ENCODE peak calls at places on chromosomes 7 and 10, in five cellular contexts. L is H1, T is mesendoderm, R is mesenchymal stem cell, H is H9. J is an unnamed sample.

GRCh38 chr10:119237722-119238436 is 30.5 kb downstream of the GRK5 start:
- DNase-seq in R (peak), L (no peak), H (no peak), T (peak), J (peak)

GRCh38 chr7:57182031-57182430 is 49.8 kb upstream of the ZNF479 start:
- DNase-seq in L (no peak), H (no peak), R (no peak), T (no peak), J (no peak)

GRCh38 chr10:87723500-87723899 is 63.8 kb downstream of the PAPSS2 start:
- DNase-seq in H (no peak), R (no peak), L (no peak), T (no peak), J (peak)

GRCh38 chr7:20026762-20027161 is 190.4 kb downstream of the MACC1 start:
- DNase-seq in H (no peak), L (no peak), R (no peak), T (peak), J (no peak)

GRCh38 chr10:69418052-69418752 is 1.5 kb upstream of the TACR2 start:
- DNase-seq in T (no peak), R (no peak), L (no peak), H (no peak), J (no peak)

GRCh38 chr7:156665101-156665500 is 24.5 kb downstream of the RNF32 start:
- DNase-seq in H (no peak), L (no peak), R (no peak), T (peak), J (peak)

GRCh38 chr10:119479048-119479394 is 63.5 kb downstream of the RGS10 start:
- DNase-seq in H (no peak), T (peak), R (peak), L (no peak), J (no peak)

GRCh38 chr7:30992414-30992813 is 28.7 kb downstream of the GHRHR start:
- DNase-seq in R (no peak), H (no peak), T (no peak), L (no peak), J (no peak)

GRCh38 chr7:120951826-120952225 is 1.2 kb downstream of the ING3 start:
- DNase-seq in L (no peak), H (no peak), T (no peak), R (peak), J (no peak)

GRCh38 chr10:2986341-2986933 is 80.9 kb upstream of the PFKP start:
- DNase-seq in L (no peak), T (no peak), H (no peak), R (no peak), J (no peak)

GRCh38 chr7:122038904-122039303 is 105.1 kb downstream of the AASS start:
- DNase-seq in L (no peak), H (no peak), T (no peak), R (no peak), J (peak)

GRCh38 chr7:151727579-151728285 is 149.2 kb downstream of the PRKAG2 start:
- DNase-seq in L (peak), T (peak), H (no peak), R (peak), J (peak)

GRCh38 chr10:73838827-73839226 is 27.4 kb upstream of the NDST2 start:
- DNase-seq in T (no peak), R (no peak), L (no peak), H (no peak), J (peak)

GRCh38 chr7:1123721-1124120 is 35.8 kb downstream of the GPER1 start:
- DNase-seq in H (peak), T (peak), L (peak), R (peak), J (peak)

GRCh38 chr10:104589871-104590270 is 51.2 kb upstream of the SORCS3 start:
- DNase-seq in L (no peak), H (peak), T (peak), R (no peak), J (peak)

GRCh38 chr10:8193546-8193945 is 139.1 kb downstream of the GATA3 start:
- DNase-seq in H (no peak), T (peak), R (no peak), L (peak), J (no peak)
- H2BK120ac ChIP-seq in H (no peak), T (no peak), R (no peak), L (no peak), J (no peak)

GRCh38 chr10:26780106-26780792 is 80.5 kb downstream of the ABI1 start:
- DNase-seq in R (no peak), H (no peak), T (no peak), L (no peak), J (no peak)
- H2BK120ac ChIP-seq in R (no peak), H (no peak), T (no peak), L (no peak), J (no peak)

DNA sequence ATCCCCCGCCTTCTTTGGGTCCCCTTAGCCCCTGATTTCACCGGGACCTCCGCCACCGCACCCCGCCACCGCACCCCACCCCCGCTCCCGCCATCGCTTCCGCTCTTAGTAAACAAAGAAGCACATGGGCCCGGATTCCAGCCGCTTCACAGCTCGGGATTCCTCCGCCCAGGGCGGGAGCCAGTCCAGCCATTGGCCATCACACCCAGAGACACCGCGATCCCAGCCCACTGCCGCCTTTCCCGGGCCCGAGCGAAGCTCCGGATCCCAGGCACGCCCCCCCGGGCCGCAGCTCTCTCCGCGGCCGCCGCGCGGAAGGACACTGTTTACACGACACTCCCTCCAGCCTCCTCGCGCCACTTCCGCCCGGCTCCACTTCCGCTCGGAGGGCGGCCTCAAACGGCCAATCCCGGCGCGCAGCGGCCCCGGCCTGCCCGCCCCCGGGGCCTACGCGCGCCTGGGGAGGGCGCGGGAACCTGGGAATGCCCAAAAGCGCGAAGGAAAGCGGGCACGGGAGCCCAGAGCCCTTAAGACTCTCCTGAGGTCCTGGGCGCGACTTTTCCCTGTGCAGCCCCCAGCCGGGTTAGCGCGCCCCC is 679 bp downstream of the MCM7 start:
- DNase-seq in R (peak), T (peak), H (peak), L (no peak), J (peak)
- H2BK120ac ChIP-seq in R (peak), T (no peak), H (peak), L (no peak), J (no peak)

GRCh38 chr10:26675873-26676257 is 21.6 kb upstream of the PDSS1 start:
- DNase-seq in T (no peak), L (no peak), R (no peak), H (no peak), J (no peak)

GRCh38 chr10:26682926-26683325 is 14.6 kb upstream of the PDSS1 start:
- DNase-seq in R (no peak), H (no peak), L (no peak), T (no peak), J (no peak)

DNA sequence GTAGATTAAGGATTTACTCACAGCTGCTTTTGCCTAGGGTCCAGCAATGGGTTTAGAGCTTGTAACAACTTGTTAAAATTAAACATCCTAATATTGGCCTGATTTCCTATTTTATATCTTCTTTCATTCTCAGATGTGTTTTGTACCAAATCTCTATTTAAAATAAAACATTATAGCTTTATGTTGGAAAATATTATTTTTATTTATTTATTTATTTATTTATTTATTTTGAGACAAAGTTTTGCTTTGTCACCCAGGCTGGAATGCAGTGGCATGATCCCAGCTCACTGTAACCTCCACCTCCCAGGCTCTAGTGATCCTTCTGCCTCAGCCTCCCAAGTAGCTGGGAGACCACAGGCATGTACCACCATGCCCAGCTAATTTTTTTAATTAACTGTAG is 17.9 kb upstream of the PDSS1 start:
- DNase-seq in R (no peak), L (no peak), T (no peak), H (no peak), J (no peak)
- H2BK120ac ChIP-seq in R (no peak), L (no peak), T (no peak), H (no peak), J (no peak)

DNA sequence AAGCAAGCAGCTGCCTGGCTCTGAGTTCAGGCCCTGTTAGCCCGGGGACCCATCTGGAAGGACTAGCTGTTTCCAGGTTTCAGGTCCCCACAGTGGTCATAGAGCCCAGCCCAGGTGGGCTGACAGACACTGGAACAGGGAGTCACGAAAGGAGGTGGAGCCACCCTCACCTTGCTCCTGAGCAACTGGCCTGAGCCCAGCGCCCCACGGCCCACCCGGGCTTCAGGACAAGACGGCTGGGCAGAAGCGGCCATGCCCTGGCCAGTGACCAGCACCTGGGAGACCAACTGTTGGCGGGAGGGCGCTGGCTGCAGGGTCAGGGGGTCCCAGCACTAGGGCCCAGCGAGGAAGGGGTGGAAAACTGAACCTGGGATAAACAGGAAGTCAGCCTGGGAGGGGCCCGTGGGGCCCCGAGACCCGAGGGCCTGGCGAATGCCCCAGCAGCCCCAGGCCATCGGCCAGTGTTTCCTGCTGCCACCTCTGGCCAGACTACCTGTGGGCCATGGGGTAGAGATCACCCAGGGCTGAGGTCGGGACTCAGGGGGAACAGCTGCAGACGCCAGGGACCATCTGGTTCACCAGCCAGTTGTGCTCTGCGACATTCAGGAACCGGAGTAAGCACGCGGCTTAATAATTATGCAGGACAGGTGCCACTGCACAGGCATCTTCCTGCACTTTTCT is 282.1 kb upstream of the PPP2R2D start:
- DNase-seq in T (no peak), L (no peak), H (no peak), R (no peak), J (no peak)
- H2BK120ac ChIP-seq in T (no peak), L (no peak), H (no peak), R (no peak), J (no peak)

GRCh38 chr10:68074775-68075549 is at the start of gene HERC4:
- DNase-seq in R (peak), L (peak), T (peak), H (peak), J (peak)
- H2BK120ac ChIP-seq in R (peak), L (peak), T (no peak), H (peak), J (peak)

J was measured in IMR-90.